ENCODE peak calls at places on chromosomes 13 and 19, in six cellular contexts. One of them, this sample, is unnamed.

GRCh38 chr19:29872224-29872731 is 60.5 kb downstream of the CCNE1 start:
- DNase-seq in heart left ventricle: no peak
- DNase-seq in ascending aorta: no peak
- DNase-seq in uterus: no peak
- DNase-seq in cardiac muscle cell: peak
- DNase-seq in fibroblast of lung: peak
- DNase-seq in this sample: no peak

GRCh38 chr19:31114585-31114984 is 234.7 kb downstream of the TSHZ3 start:
- DNase-seq in cardiac muscle cell: no peak
- DNase-seq in heart left ventricle: no peak
- DNase-seq in uterus: no peak
- DNase-seq in ascending aorta: no peak
- DNase-seq in fibroblast of lung: no peak
- DNase-seq in this sample: no peak

GRCh38 chr13:42786696-42787095 is 5.3 kb downstream of the FAM216B start:
- DNase-seq in cardiac muscle cell: peak
- DNase-seq in fibroblast of lung: no peak
- DNase-seq in ascending aorta: no peak
- DNase-seq in uterus: no peak
- DNase-seq in heart left ventricle: no peak
- DNase-seq in this sample: no peak

GRCh38 chr13:90947976-90948375 is 399.5 kb upstream of the MIR17HG start:
- DNase-seq in heart left ventricle: no peak
- DNase-seq in ascending aorta: no peak
- DNase-seq in cardiac muscle cell: no peak
- DNase-seq in uterus: no peak
- DNase-seq in fibroblast of lung: no peak
- DNase-seq in this sample: no peak

GRCh38 chr13:51451467-51452390 is 1.1 kb downstream of the INTS6 start:
- DNase-seq in ascending aorta: peak
- DNase-seq in fibroblast of lung: peak
- DNase-seq in heart left ventricle: peak
- DNase-seq in cardiac muscle cell: peak
- DNase-seq in uterus: peak
- DNase-seq in this sample: peak

GRCh38 chr13:101529419-101529818 is 76.9 kb downstream of the ITGBL1 start:
- DNase-seq in cardiac muscle cell: no peak
- DNase-seq in heart left ventricle: no peak
- DNase-seq in fibroblast of lung: peak
- DNase-seq in ascending aorta: peak
- DNase-seq in uterus: no peak
- DNase-seq in this sample: no peak

GRCh38 chr13:97191143-97191542 is 31.0 kb upstream of the MBNL2 start:
- DNase-seq in ascending aorta: no peak
- DNase-seq in heart left ventricle: no peak
- DNase-seq in uterus: no peak
- DNase-seq in cardiac muscle cell: no peak
- DNase-seq in fibroblast of lung: no peak
- DNase-seq in this sample: no peak

GRCh38 chr13:70568571-70568970 is 460.3 kb upstream of the KLHL1 start:
- DNase-seq in heart left ventricle: no peak
- DNase-seq in uterus: no peak
- DNase-seq in ascending aorta: no peak
- DNase-seq in cardiac muscle cell: peak
- DNase-seq in fibroblast of lung: peak
- DNase-seq in this sample: peak

GRCh38 chr13:25771641-25772478 is 280.0 kb downstream of the SHISA2 start:
- DNase-seq in fibroblast of lung: peak
- DNase-seq in uterus: no peak
- DNase-seq in ascending aorta: no peak
- DNase-seq in heart left ventricle: no peak
- DNase-seq in cardiac muscle cell: no peak
- DNase-seq in this sample: no peak

GRCh38 chr13:77470986-77471385 is 64.5 kb upstream of the SCEL start:
- DNase-seq in fibroblast of lung: no peak
- DNase-seq in ascending aorta: no peak
- DNase-seq in heart left ventricle: no peak
- DNase-seq in cardiac muscle cell: no peak
- DNase-seq in uterus: no peak
- DNase-seq in this sample: no peak

GRCh38 chr13:45546410-45546765 is 69.2 kb downstream of the ERICH6B start:
- DNase-seq in cardiac muscle cell: no peak
- DNase-seq in ascending aorta: no peak
- DNase-seq in heart left ventricle: no peak
- DNase-seq in fibroblast of lung: no peak
- DNase-seq in uterus: no peak
- DNase-seq in this sample: no peak

GRCh38 chr13:45542878-45543277 is 72.7 kb downstream of the ERICH6B start:
- DNase-seq in heart left ventricle: no peak
- DNase-seq in fibroblast of lung: no peak
- DNase-seq in cardiac muscle cell: no peak
- DNase-seq in ascending aorta: no peak
- DNase-seq in uterus: no peak
- DNase-seq in this sample: no peak

GRCh38 chr13:45545686-45546409 is 69.7 kb downstream of the ERICH6B start:
- DNase-seq in ascending aorta: no peak
- DNase-seq in heart left ventricle: no peak
- DNase-seq in cardiac muscle cell: no peak
- DNase-seq in uterus: no peak
- DNase-seq in fibroblast of lung: no peak
- DNase-seq in this sample: no peak

GRCh38 chr13:45542391-45542790 is 73.1 kb downstream of the ERICH6B start:
- DNase-seq in ascending aorta: no peak
- DNase-seq in heart left ventricle: no peak
- DNase-seq in uterus: no peak
- DNase-seq in cardiac muscle cell: no peak
- DNase-seq in fibroblast of lung: no peak
- DNase-seq in this sample: no peak

GRCh38 chr13:45544520-45544919 is 71.0 kb downstream of the ERICH6B start:
- DNase-seq in fibroblast of lung: no peak
- DNase-seq in ascending aorta: no peak
- DNase-seq in heart left ventricle: no peak
- DNase-seq in uterus: no peak
- DNase-seq in cardiac muscle cell: no peak
- DNase-seq in this sample: no peak
- TF ChIP-seq CTCF in fibroblast of lung: no peak
- TF ChIP-seq CTCF in ascending aorta: no peak
- TF ChIP-seq CTCF in heart left ventricle: no peak
- TF ChIP-seq CTCF in uterus: no peak
- TF ChIP-seq CTCF in cardiac muscle cell: no peak
- TF ChIP-seq CTCF in this sample: no peak

GRCh38 chr19:49389406-49389805 is 1.4 kb downstream of the KASH5 start:
- DNase-seq in heart left ventricle: no peak
- DNase-seq in cardiac muscle cell: no peak
- DNase-seq in ascending aorta: no peak
- DNase-seq in uterus: no peak
- DNase-seq in fibroblast of lung: no peak
- DNase-seq in this sample: no peak
- H3K27ac ChIP-seq in heart left ventricle: no peak
- H3K27ac ChIP-seq in cardiac muscle cell: no peak
- H3K27ac ChIP-seq in ascending aorta: no peak
- H3K27ac ChIP-seq in uterus: no peak
- H3K27ac ChIP-seq in fibroblast of lung: no peak
- H3K27ac ChIP-seq in this sample: no peak

GRCh38 chr19:52351512-52351911 is 15.5 kb downstream of the ZNF610 start:
- DNase-seq in fibroblast of lung: no peak
- DNase-seq in cardiac muscle cell: peak
- DNase-seq in ascending aorta: no peak
- DNase-seq in heart left ventricle: no peak
- DNase-seq in uterus: no peak
- DNase-seq in this sample: no peak
- TF ChIP-seq CTCF in fibroblast of lung: no peak
- TF ChIP-seq CTCF in cardiac muscle cell: no peak
- TF ChIP-seq CTCF in ascending aorta: no peak
- TF ChIP-seq CTCF in heart left ventricle: no peak
- TF ChIP-seq CTCF in uterus: no peak
- TF ChIP-seq CTCF in this sample: no peak

GRCh38 chr19:14347999-14348889 is 33.0 kb upstream of the ADGRE5 start:
- DNase-seq in uterus: peak
- DNase-seq in heart left ventricle: peak
- DNase-seq in fibroblast of lung: peak
- DNase-seq in ascending aorta: no peak
- DNase-seq in cardiac muscle cell: peak
- DNase-seq in this sample: peak
- H3K27ac ChIP-seq in uterus: peak
- H3K27ac ChIP-seq in heart left ventricle: no peak
- H3K27ac ChIP-seq in fibroblast of lung: no peak
- H3K27ac ChIP-seq in ascending aorta: no peak
- H3K27ac ChIP-seq in cardiac muscle cell: no peak
- H3K27ac ChIP-seq in this sample: no peak

GRCh38 chr13:49421391-49421790 is 22.5 kb downstream of the CAB39L start:
- DNase-seq in ascending aorta: no peak
- DNase-seq in fibroblast of lung: no peak
- DNase-seq in uterus: no peak
- DNase-seq in cardiac muscle cell: peak
- DNase-seq in heart left ventricle: no peak
- DNase-seq in this sample: no peak
- TF ChIP-seq CTCF in ascending aorta: no peak
- TF ChIP-seq CTCF in fibroblast of lung: no peak
- TF ChIP-seq CTCF in uterus: no peak
- TF ChIP-seq CTCF in cardiac muscle cell: peak
- TF ChIP-seq CTCF in heart left ventricle: no peak
- TF ChIP-seq CTCF in this sample: no peak

GRCh38 chr19:4669723-4670480 is at the start of gene MYDGF:
- DNase-seq in ascending aorta: peak
- DNase-seq in fibroblast of lung: peak
- DNase-seq in heart left ventricle: peak
- DNase-seq in uterus: peak
- DNase-seq in cardiac muscle cell: peak
- DNase-seq in this sample: peak

GRCh38 chr19:4675346-4675745 is 5.2 kb upstream of the MYDGF start:
- DNase-seq in fibroblast of lung: no peak
- DNase-seq in uterus: no peak
- DNase-seq in cardiac muscle cell: no peak
- DNase-seq in heart left ventricle: peak
- DNase-seq in ascending aorta: no peak
- DNase-seq in this sample: no peak

GRCh38 chr19:4673726-4674125 is 3.6 kb upstream of the MYDGF start:
- DNase-seq in ascending aorta: no peak
- DNase-seq in heart left ventricle: peak
- DNase-seq in cardiac muscle cell: no peak
- DNase-seq in fibroblast of lung: no peak
- DNase-seq in uterus: no peak
- DNase-seq in this sample: no peak

GRCh38 chr19:4673216-4673615 is 3.1 kb upstream of the MYDGF start:
- DNase-seq in heart left ventricle: no peak
- DNase-seq in ascending aorta: no peak
- DNase-seq in fibroblast of lung: no peak
- DNase-seq in uterus: no peak
- DNase-seq in cardiac muscle cell: no peak
- DNase-seq in this sample: no peak

GRCh38 chr19:4671182-4671851 is 1.2 kb upstream of the MYDGF start:
- DNase-seq in uterus: no peak
- DNase-seq in ascending aorta: no peak
- DNase-seq in cardiac muscle cell: no peak
- DNase-seq in fibroblast of lung: no peak
- DNase-seq in heart left ventricle: peak
- DNase-seq in this sample: no peak
- H3K27ac ChIP-seq in uterus: peak
- H3K27ac ChIP-seq in ascending aorta: peak
- H3K27ac ChIP-seq in cardiac muscle cell: no peak
- H3K27ac ChIP-seq in fibroblast of lung: no peak
- H3K27ac ChIP-seq in heart left ventricle: peak
- H3K27ac ChIP-seq in this sample: peak

GRCh38 chr13:28754698-28755545 is 36.2 kb upstream of the SLC46A3 start:
- DNase-seq in fibroblast of lung: peak
- DNase-seq in ascending aorta: no peak
- DNase-seq in cardiac muscle cell: peak
- DNase-seq in heart left ventricle: peak
- DNase-seq in uterus: no peak
- DNase-seq in this sample: no peak
- TF ChIP-seq CTCF in fibroblast of lung: no peak
- TF ChIP-seq CTCF in ascending aorta: no peak
- TF ChIP-seq CTCF in cardiac muscle cell: peak
- TF ChIP-seq CTCF in heart left ventricle: peak
- TF ChIP-seq CTCF in uterus: no peak
- TF ChIP-seq CTCF in this sample: no peak

GRCh38 chr13:79674765-79675515 is 194.0 kb downstream of the NDFIP2 start:
- DNase-seq in heart left ventricle: no peak
- DNase-seq in uterus: no peak
- DNase-seq in cardiac muscle cell: no peak
- DNase-seq in fibroblast of lung: no peak
- DNase-seq in ascending aorta: no peak
- DNase-seq in this sample: no peak
- H3K27ac ChIP-seq in heart left ventricle: no peak
- H3K27ac ChIP-seq in uterus: no peak
- H3K27ac ChIP-seq in cardiac muscle cell: no peak
- H3K27ac ChIP-seq in fibroblast of lung: no peak
- H3K27ac ChIP-seq in ascending aorta: no peak
- H3K27ac ChIP-seq in this sample: peak

This sample was measured in RWPE1.